ENCODE peak calls at places on chromosomes 1 and 21, in five cellular contexts. One of them, this sample, is unnamed. For H3K4me1, the result is how much of the 10 kb centered on the place peaks cover.

GRCh38 chr1:156419863-156420208 is 50.8 kb downstream of the RHBG start:
- DNase-seq in cardiac muscle cell: no peak
- DNase-seq in small intestine: no peak
- DNase-seq in ovary: no peak
- DNase-seq in ascending aorta: no peak
- DNase-seq in this sample: peak

GRCh38 chr1:99527078-99527477 is 118.8 kb upstream of the PALMD start:
- DNase-seq in cardiac muscle cell: peak
- DNase-seq in small intestine: no peak
- DNase-seq in ovary: no peak
- DNase-seq in ascending aorta: no peak
- DNase-seq in this sample: no peak

GRCh38 chr1:107549152-107549810 is 408.4 kb downstream of the NTNG1 start:
- DNase-seq in cardiac muscle cell: no peak
- DNase-seq in small intestine: no peak
- DNase-seq in ovary: no peak
- DNase-seq in ascending aorta: no peak
- DNase-seq in this sample: no peak

GRCh38 chr1:53025034-53025777 is 36.8 kb upstream of the PODN start:
- DNase-seq in cardiac muscle cell: peak
- DNase-seq in small intestine: peak
- DNase-seq in ovary: peak
- DNase-seq in ascending aorta: no peak
- DNase-seq in this sample: peak

GRCh38 chr1:235918481-235918880 is 51.8 kb upstream of the LYST start:
- DNase-seq in cardiac muscle cell: no peak
- DNase-seq in small intestine: no peak
- DNase-seq in ovary: no peak
- DNase-seq in ascending aorta: no peak
- DNase-seq in this sample: no peak

GRCh38 chr1:91798241-91798648 is 87.7 kb downstream of the TGFBR3 start:
- DNase-seq in cardiac muscle cell: no peak
- DNase-seq in small intestine: no peak
- DNase-seq in ovary: no peak
- DNase-seq in ascending aorta: no peak
- DNase-seq in this sample: no peak

GRCh38 chr1:19859876-19860275 is 22.3 kb upstream of the OTUD3 start:
- DNase-seq in cardiac muscle cell: no peak
- DNase-seq in small intestine: no peak
- DNase-seq in ovary: no peak
- DNase-seq in ascending aorta: no peak
- DNase-seq in this sample: no peak

GRCh38 chr1:82538876-82539275 is 738.1 kb downstream of the ADGRL2 start:
- DNase-seq in cardiac muscle cell: no peak
- DNase-seq in small intestine: no peak
- DNase-seq in ovary: no peak
- DNase-seq in ascending aorta: no peak
- DNase-seq in this sample: no peak

GRCh38 chr1:94821636-94822305 is 1.6 kb downstream of the SLC44A3 start:
- DNase-seq in cardiac muscle cell: no peak
- DNase-seq in small intestine: peak
- DNase-seq in ovary: no peak
- DNase-seq in ascending aorta: no peak
- DNase-seq in this sample: no peak

GRCh38 chr1:154493276-154493675 is 8.7 kb upstream of the TDRD10 start:
- DNase-seq in cardiac muscle cell: no peak
- DNase-seq in small intestine: no peak
- DNase-seq in ovary: no peak
- DNase-seq in ascending aorta: no peak
- DNase-seq in this sample: no peak

GRCh38 chr1:221648201-221648600 is 93.7 kb downstream of the DUSP10 start:
- DNase-seq in cardiac muscle cell: no peak
- DNase-seq in small intestine: no peak
- DNase-seq in ovary: no peak
- DNase-seq in ascending aorta: no peak
- DNase-seq in this sample: no peak

GRCh38 chr1:180952657-180953013 is 39.9 kb downstream of the KIAA1614 start:
- DNase-seq in cardiac muscle cell: no peak
- DNase-seq in small intestine: no peak
- DNase-seq in ovary: no peak
- DNase-seq in ascending aorta: no peak
- DNase-seq in this sample: no peak

GRCh38 chr1:237394263-237394662 is 352.3 kb downstream of the RYR2 start:
- DNase-seq in cardiac muscle cell: no peak
- DNase-seq in small intestine: no peak
- DNase-seq in ovary: no peak
- DNase-seq in ascending aorta: no peak
- DNase-seq in this sample: no peak

GRCh38 chr1:158200509-158200908 is 19.8 kb downstream of the CD1D start:
- DNase-seq in cardiac muscle cell: no peak
- DNase-seq in small intestine: no peak
- DNase-seq in ovary: no peak
- DNase-seq in ascending aorta: no peak
- DNase-seq in this sample: no peak

GRCh38 chr1:158204458-158204827 is 23.7 kb downstream of the CD1D start:
- DNase-seq in cardiac muscle cell: no peak
- DNase-seq in small intestine: no peak
- DNase-seq in ovary: no peak
- DNase-seq in ascending aorta: no peak
- DNase-seq in this sample: no peak

GRCh38 chr1:158199840-158200239 is 19.1 kb downstream of the CD1D start:
- DNase-seq in cardiac muscle cell: no peak
- DNase-seq in small intestine: peak
- DNase-seq in ovary: no peak
- DNase-seq in ascending aorta: no peak
- DNase-seq in this sample: no peak

GRCh38 chr1:158208717-158209116 is 28.0 kb downstream of the CD1D start:
- DNase-seq in cardiac muscle cell: no peak
- DNase-seq in small intestine: no peak
- DNase-seq in ovary: no peak
- DNase-seq in ascending aorta: no peak
- DNase-seq in this sample: no peak

GRCh38 chr1:158203693-158204457 is 23.2 kb downstream of the CD1D start:
- DNase-seq in cardiac muscle cell: peak
- DNase-seq in small intestine: peak
- DNase-seq in ovary: no peak
- DNase-seq in ascending aorta: no peak
- DNase-seq in this sample: no peak
- H3K4me3 ChIP-seq in cardiac muscle cell: no peak
- H3K4me3 ChIP-seq in small intestine: no peak
- H3K4me3 ChIP-seq in ovary: no peak
- H3K4me3 ChIP-seq in ascending aorta: no peak
- H3K4me3 ChIP-seq in this sample: no peak

DNA sequence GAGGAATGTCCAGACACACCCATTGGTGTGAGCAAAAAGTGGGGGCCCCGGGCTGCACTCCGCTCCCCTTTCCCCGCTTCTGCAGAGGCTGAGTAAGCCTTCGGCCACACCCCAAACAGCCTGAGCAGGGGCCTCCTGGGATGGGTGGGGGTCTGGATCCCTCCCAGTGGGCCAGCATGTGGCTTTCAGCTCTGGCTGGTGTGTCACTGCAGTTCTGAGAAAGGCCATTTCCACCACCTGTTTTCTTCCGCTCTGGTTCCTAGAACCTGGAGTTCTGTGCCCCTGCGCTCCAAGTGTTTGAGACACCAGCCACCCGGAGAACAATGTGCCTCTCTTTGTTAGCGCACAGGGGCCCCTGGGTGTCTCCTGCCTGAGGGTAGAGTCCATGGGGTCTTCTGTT is 30.9 kb downstream of the SLC37A1 start:
- DNase-seq in cardiac muscle cell: no peak
- DNase-seq in small intestine: no peak
- DNase-seq in ovary: peak
- DNase-seq in ascending aorta: no peak
- DNase-seq in this sample: peak
- H3K4me1 ChIP-seq in cardiac muscle cell: under half
- H3K4me1 ChIP-seq in small intestine: under half
- H3K4me1 ChIP-seq in ovary: under half
- H3K4me1 ChIP-seq in ascending aorta: under half
- H3K4me1 ChIP-seq in this sample: under half

GRCh38 chr1:45299981-45300668 is 26.6 kb upstream of the HPDL start:
- DNase-seq in cardiac muscle cell: peak
- DNase-seq in small intestine: peak
- DNase-seq in ovary: peak
- DNase-seq in ascending aorta: no peak
- DNase-seq in this sample: no peak

GRCh38 chr1:45302505-45303331 is 24.0 kb upstream of the HPDL start:
- DNase-seq in cardiac muscle cell: no peak
- DNase-seq in small intestine: no peak
- DNase-seq in ovary: peak
- DNase-seq in ascending aorta: no peak
- DNase-seq in this sample: no peak

GRCh38 chr1:45300669-45300997 is 26.1 kb upstream of the HPDL start:
- DNase-seq in cardiac muscle cell: no peak
- DNase-seq in small intestine: no peak
- DNase-seq in ovary: no peak
- DNase-seq in ascending aorta: no peak
- DNase-seq in this sample: no peak

GRCh38 chr1:45297604-45298356 is 28.9 kb upstream of the HPDL start:
- DNase-seq in cardiac muscle cell: no peak
- DNase-seq in small intestine: peak
- DNase-seq in ovary: no peak
- DNase-seq in ascending aorta: no peak
- DNase-seq in this sample: no peak

DNA sequence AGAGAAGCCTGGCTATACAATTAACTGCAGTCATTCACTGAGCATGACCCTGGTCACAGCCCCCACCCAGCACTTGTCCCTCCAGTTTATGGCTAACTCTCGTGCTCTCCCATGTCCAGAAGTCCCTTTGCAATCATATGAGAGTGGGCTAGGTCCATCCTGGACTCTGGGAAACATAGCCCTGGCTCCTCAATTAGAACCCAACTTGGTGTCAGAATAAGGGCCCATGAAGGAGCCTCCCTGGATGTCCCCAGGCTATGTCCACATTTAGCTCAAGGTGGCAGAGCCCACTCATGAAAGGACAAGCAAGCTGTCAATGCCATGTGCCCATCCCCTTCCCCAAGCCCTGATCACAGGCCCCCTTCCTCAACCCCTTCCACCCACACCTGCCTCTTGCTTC is 27.4 kb upstream of the HPDL start:
- DNase-seq in cardiac muscle cell: no peak
- DNase-seq in small intestine: no peak
- DNase-seq in ovary: no peak
- DNase-seq in ascending aorta: no peak
- DNase-seq in this sample: no peak
- H3K4me3 ChIP-seq in cardiac muscle cell: no peak
- H3K4me3 ChIP-seq in small intestine: no peak
- H3K4me3 ChIP-seq in ovary: no peak
- H3K4me3 ChIP-seq in ascending aorta: no peak
- H3K4me3 ChIP-seq in this sample: no peak

DNA sequence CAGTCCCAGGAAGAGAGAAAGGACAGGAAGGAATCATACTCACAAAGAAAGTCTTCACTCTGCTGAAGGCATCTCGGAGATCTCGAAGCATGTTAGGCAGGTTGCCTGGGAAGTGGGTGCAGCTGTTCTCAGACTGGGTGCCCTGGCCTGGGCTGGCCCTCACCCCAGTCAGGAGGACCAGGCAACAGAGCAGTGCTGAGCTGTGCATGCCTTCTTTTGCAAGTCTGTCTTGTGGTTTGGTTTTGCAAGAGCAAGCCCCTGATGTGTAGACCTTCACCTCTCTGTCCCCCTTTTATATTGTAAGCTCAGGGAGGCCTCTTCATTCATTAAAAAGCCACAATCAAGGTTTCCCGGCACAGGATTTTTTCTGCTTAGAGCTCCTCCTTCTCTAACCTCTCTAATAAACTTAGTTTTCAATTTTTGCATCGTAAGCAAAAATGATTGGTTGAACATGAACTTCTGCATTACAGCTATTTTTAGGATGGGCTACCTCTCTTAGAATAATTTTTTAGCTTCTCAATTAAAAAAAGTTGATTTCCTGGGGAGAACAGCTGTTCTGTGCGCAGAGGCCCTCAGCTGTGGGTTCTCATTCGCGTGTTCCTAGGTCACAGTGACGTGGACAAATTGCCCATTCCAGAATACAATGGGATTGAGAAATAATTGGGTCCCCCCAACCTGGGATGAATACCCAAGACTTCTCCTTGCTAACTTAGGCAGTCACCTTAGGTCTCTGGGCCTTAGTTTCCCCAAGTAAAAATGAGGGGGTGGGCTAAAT is at the start of gene IL10:
- DNase-seq in cardiac muscle cell: no peak
- DNase-seq in small intestine: no peak
- DNase-seq in ovary: no peak
- DNase-seq in ascending aorta: no peak
- DNase-seq in this sample: no peak
- H3K4me1 ChIP-seq in cardiac muscle cell: under half
- H3K4me1 ChIP-seq in small intestine: under half
- H3K4me1 ChIP-seq in ovary: under half
- H3K4me1 ChIP-seq in ascending aorta: under half
- H3K4me1 ChIP-seq in this sample: under half

GRCh38 chr1:12343823-12344487 is 114.1 kb downstream of the VPS13D start:
- DNase-seq in cardiac muscle cell: no peak
- DNase-seq in small intestine: no peak
- DNase-seq in ovary: no peak
- DNase-seq in ascending aorta: no peak
- DNase-seq in this sample: no peak

GRCh38 chr1:12341667-12342066 is 111.8 kb downstream of the VPS13D start:
- DNase-seq in cardiac muscle cell: no peak
- DNase-seq in small intestine: no peak
- DNase-seq in ovary: no peak
- DNase-seq in ascending aorta: no peak
- DNase-seq in this sample: no peak

GRCh38 chr1:12344611-12345299 is 114.9 kb downstream of the VPS13D start:
- DNase-seq in cardiac muscle cell: no peak
- DNase-seq in small intestine: no peak
- DNase-seq in ovary: no peak
- DNase-seq in ascending aorta: no peak
- DNase-seq in this sample: no peak

GRCh38 chr1:12339861-12340557 is 110.2 kb downstream of the VPS13D start:
- DNase-seq in cardiac muscle cell: no peak
- DNase-seq in small intestine: peak
- DNase-seq in ovary: no peak
- DNase-seq in ascending aorta: no peak
- DNase-seq in this sample: no peak

DNA sequence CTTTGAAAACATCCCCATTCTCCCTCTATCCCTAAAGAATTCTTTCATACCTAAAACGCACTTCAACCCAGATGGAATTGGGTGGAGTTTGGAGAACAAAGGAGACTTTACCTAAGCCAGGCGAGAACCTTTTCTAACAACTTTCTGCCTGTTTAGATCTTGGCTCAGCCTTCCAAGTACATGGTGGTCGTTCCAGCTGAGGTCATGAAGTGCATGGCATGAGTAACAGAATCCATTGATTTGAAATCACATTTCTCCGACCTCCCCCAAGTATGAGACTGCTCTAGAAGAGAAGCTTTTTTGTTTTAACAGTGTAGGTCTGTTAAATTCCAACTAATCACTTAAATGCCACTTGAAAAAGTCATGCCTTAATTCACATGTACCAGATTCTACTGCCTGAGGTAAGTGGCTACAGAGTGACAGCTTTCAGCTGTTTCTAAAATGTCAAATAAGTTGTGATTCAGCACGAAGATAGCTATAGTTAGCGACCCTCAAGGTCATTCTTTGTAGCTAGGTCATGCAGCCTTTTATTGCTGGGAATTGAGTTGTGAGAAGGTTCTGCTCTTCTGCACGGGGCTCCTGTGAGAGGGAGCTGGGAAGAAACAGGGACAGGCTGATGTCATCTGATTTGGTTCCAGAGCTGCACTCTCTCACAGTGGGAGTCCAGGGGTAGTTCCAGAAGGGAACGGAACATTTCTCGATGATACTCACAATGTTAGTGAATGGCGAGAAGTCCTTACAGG is 112.6 kb downstream of the VPS13D start:
- DNase-seq in cardiac muscle cell: peak
- DNase-seq in small intestine: no peak
- DNase-seq in ovary: no peak
- DNase-seq in ascending aorta: no peak
- DNase-seq in this sample: no peak
- H3K4me3 ChIP-seq in cardiac muscle cell: no peak
- H3K4me3 ChIP-seq in small intestine: no peak
- H3K4me3 ChIP-seq in ovary: no peak
- H3K4me3 ChIP-seq in ascending aorta: no peak
- H3K4me3 ChIP-seq in this sample: no peak